ENCODE peak calls at places on chromosomes 11 and 22, in four cellular contexts. B, A, C and Y are unnamed samples.

GRCh38 chr11:14443642-14444041 is 56.0 kb downstream of the COPB1 start:
- DNase-seq in B (no peak), A (peak), C (no peak), Y (no peak)

GRCh38 chr22:35341090-35341874 is 39.6 kb upstream of the HMOX1 start:
- DNase-seq in B (no peak), A (no peak), C (no peak), Y (no peak)

GRCh38 chr22:36419912-36420882 is 32.4 kb upstream of the MYH9 start:
- DNase-seq in B (no peak), A (no peak), C (no peak), Y (no peak)

GRCh38 chr11:74777038-74777437 is 28.4 kb downstream of the RNF169 start:
- DNase-seq in B (no peak), A (no peak), C (no peak), Y (no peak)

GRCh38 chr22:17867160-17867785 is 93.0 kb upstream of the BID start:
- DNase-seq in B (no peak), A (no peak), C (peak), Y (no peak)

GRCh38 chr11:26045082-26045481 is 286.8 kb upstream of the ANO3 start:
- DNase-seq in B (no peak), A (no peak), C (no peak), Y (no peak)

GRCh38 chr11:117879516-117880480 is 3.3 kb upstream of the FXYD6 start:
- DNase-seq in B (no peak), A (no peak), C (no peak), Y (no peak)

GRCh38 chr11:32892355-32893090 is at the start of gene QSER1:
- DNase-seq in B (peak), A (peak), C (peak), Y (peak)

GRCh38 chr22:46507451-46508390 is 29.7 kb downstream of the CELSR1 start:
- DNase-seq in B (no peak), A (no peak), C (no peak), Y (no peak)

GRCh38 chr11:88098289-88098688 is 77.0 kb downstream of the RAB38 start:
- DNase-seq in B (no peak), A (no peak), C (no peak), Y (no peak)

GRCh38 chr11:20873054-20873453 is 203.7 kb downstream of the NELL1 start:
- DNase-seq in B (peak), A (peak), C (peak), Y (peak)
- TF ChIP-seq HMGXB4 in B (no peak), A (no peak), C (no peak), Y (no peak)

DNA sequence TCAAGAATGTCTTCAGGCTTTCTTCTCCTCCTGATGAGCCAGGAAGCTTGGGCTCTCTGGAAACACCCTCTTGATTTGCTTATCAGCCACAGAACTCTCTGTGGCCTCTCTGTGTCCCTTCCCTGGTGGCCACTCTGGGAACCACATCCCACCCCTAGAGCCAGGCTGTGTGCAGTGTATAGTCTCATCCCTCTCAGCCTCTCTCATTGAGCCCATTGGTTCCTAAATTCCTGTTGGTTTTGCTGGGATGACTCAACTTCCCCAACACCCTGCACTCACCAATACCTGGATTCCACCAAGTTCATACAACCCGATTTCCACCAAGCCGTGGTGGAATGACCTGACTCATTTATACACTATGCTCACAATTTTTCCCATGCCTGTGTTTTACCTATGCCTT is 5.2 kb downstream of the IRAG1 start:
- DNase-seq in B (peak), A (no peak), C (peak), Y (peak)
- TF ChIP-seq HMGXB4 in B (no peak), A (no peak), C (no peak), Y (no peak)

GRCh38 chr22:27107824-27108223 is 450.4 kb downstream of the MIAT start:
- DNase-seq in B (peak), A (peak), C (no peak), Y (no peak)
- TF ChIP-seq HMGXB4 in B (no peak), A (no peak), C (no peak), Y (no peak)

GRCh38 chr11:115684135-115684534 is 179.9 kb upstream of the CADM1 start:
- DNase-seq in B (no peak), A (no peak), C (no peak), Y (no peak)

GRCh38 chr11:115691030-115691429 is 186.8 kb upstream of the CADM1 start:
- DNase-seq in B (no peak), A (no peak), C (no peak), Y (no peak)

GRCh38 chr11:115682901-115683300 is 178.7 kb upstream of the CADM1 start:
- DNase-seq in B (no peak), A (no peak), C (no peak), Y (no peak)

GRCh38 chr11:115693002-115693401 is 188.8 kb upstream of the CADM1 start:
- DNase-seq in B (no peak), A (no peak), C (no peak), Y (peak)

GRCh38 chr11:115687934-115688333 is 183.7 kb upstream of the CADM1 start:
- DNase-seq in B (no peak), A (no peak), C (no peak), Y (no peak)
- TF ChIP-seq HMGXB4 in B (no peak), A (no peak), C (no peak), Y (no peak)

GRCh38 chr11:70302086-70302752 is 31.7 kb downstream of the PPFIA1 start:
- DNase-seq in B (no peak), A (no peak), C (no peak), Y (no peak)

GRCh38 chr11:70298243-70298915 is 27.9 kb downstream of the PPFIA1 start:
- DNase-seq in B (no peak), A (no peak), C (no peak), Y (no peak)

GRCh38 chr11:70303070-70303469 is 32.6 kb downstream of the PPFIA1 start:
- DNase-seq in B (no peak), A (no peak), C (no peak), Y (no peak)

GRCh38 chr11:70299636-70300035 is 29.1 kb downstream of the PPFIA1 start:
- DNase-seq in B (no peak), A (no peak), C (no peak), Y (no peak)

GRCh38 chr11:70301191-70301590 is 30.7 kb downstream of the PPFIA1 start:
- DNase-seq in B (no peak), A (no peak), C (no peak), Y (no peak)
- TF ChIP-seq HMGXB4 in B (no peak), A (no peak), C (no peak), Y (no peak)

DNA sequence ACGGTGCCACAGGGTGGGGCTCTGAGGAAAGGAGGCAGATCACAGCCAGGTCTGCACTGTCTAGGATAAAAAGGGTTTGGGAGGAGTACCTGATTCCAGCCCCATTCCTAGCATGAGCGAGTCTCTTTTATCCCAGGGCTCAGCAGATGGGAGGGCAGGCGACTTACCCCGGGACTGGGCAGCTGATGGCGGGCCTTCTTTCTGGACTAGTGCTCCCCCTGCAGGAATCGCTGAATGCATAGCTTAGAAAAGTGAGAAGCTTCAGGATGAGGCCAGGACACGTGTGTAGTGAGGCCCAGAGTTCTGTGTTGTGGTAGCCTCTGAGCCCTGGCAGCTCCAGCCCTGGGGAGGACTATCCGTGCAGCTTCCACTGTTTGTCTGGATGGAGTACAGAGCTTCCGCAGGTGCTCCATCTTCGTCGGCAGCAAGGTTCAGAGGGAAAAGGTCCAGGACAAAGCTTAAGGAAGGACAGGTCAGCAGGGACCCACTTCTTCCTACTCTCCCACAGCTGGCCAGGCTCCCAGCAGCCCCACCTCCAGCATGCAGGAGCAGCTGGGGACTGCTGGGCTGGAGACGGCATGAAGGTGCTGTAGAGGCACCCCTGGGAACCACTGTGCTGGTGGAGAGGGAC is 30.4 kb downstream of the COMMD9 start:
- DNase-seq in B (peak), A (peak), C (peak), Y (peak)
- TF ChIP-seq HMGXB4 in B (no peak), A (no peak), C (no peak), Y (no peak)

GRCh38 chr11:23112987-23113886 is 253.0 kb upstream of the CCDC179 start:
- DNase-seq in B (peak), A (peak), C (peak), Y (peak)
- TF ChIP-seq HMGXB4 in B (no peak), A (no peak), C (no peak), Y (no peak)

GRCh38 chr11:17972987-17973386 is 39.9 kb downstream of the SERGEF start:
- DNase-seq in B (peak), A (peak), C (peak), Y (peak)
- TF ChIP-seq HMGXB4 in B (no peak), A (no peak), C (no peak), Y (no peak)

DNA sequence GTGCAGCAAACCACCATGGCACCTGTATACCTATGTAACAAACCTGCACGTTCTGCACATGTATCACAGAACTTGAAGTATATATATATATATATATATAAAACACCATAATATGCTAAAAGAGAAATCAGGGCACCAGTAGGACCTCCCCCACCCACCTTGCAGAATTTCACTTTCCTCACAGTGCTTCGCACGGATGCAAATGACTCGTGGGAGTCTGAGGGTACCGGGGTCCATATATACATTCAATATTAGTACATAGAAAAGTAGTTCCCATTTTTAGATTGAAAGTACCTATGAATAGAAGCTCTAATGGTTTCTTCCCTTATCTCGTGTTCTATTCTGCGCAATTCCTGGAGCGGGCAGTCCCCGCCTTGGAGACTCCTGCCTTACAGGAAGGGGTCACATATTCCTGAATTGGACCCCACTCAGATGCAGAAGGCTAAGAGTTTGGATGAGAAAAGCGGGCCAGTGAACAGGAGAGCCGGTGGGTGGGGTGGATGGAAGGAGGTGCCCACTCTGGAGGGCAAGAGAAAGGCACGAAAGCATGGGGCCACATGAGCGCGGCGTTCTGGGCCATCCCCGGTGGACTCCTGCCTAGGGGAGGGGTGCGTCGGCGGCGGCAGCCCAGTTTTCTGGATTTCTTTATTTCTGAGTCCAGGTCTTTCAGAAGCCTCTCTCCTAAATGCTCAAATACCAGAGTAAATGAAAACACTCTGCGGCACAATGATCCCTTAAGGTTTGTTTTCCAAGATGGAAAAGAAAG is 136.3 kb downstream of the ETS1 start:
- DNase-seq in B (no peak), A (no peak), C (no peak), Y (no peak)
- TF ChIP-seq HMGXB4 in B (no peak), A (no peak), C (no peak), Y (no peak)